ENCODE peak calls at places on chromosome 1, in nine cellular contexts. One of them, this sample, is unnamed.

GRCh38 chr1:223737342-223737741 is 25.0 kb downstream of the CAPN2 start:
- DNase-seq in PC-9: no peak
- DNase-seq in esophagus squamous epithelium: no peak
- DNase-seq in body of pancreas: no peak
- DNase-seq in lower leg skin: no peak
- DNase-seq in breast epithelium: no peak
- DNase-seq in cardiac muscle cell: no peak
- DNase-seq in AG04449: no peak
- DNase-seq in colonic mucosa: no peak
- DNase-seq in this sample: no peak

GRCh38 chr1:228528612-228529011 is 41.4 kb downstream of the RNF187 start:
- DNase-seq in PC-9: no peak
- DNase-seq in esophagus squamous epithelium: no peak
- DNase-seq in body of pancreas: no peak
- DNase-seq in lower leg skin: no peak
- DNase-seq in breast epithelium: no peak
- DNase-seq in cardiac muscle cell: no peak
- DNase-seq in AG04449: no peak
- DNase-seq in colonic mucosa: no peak
- DNase-seq in this sample: no peak

GRCh38 chr1:112172294-112172882 is 182.9 kb upstream of the KCND3 start:
- DNase-seq in PC-9: peak; percentile 19
- DNase-seq in esophagus squamous epithelium: no peak
- DNase-seq in body of pancreas: peak; percentile 64
- DNase-seq in lower leg skin: no peak
- DNase-seq in breast epithelium: no peak
- DNase-seq in cardiac muscle cell: peak; percentile 87
- DNase-seq in AG04449: no peak
- DNase-seq in colonic mucosa: peak; percentile 18
- DNase-seq in this sample: peak; percentile 84

GRCh38 chr1:221987860-221988520 is 246.1 kb upstream of the DUSP10 start:
- DNase-seq in PC-9: no peak
- DNase-seq in esophagus squamous epithelium: no peak
- DNase-seq in body of pancreas: no peak
- DNase-seq in lower leg skin: no peak
- DNase-seq in breast epithelium: no peak
- DNase-seq in cardiac muscle cell: no peak
- DNase-seq in AG04449: peak; percentile 57
- DNase-seq in colonic mucosa: no peak
- DNase-seq in this sample: no peak

GRCh38 chr1:67004176-67004575 is 49.8 kb downstream of the SLC35D1 start:
- DNase-seq in PC-9: no peak
- DNase-seq in esophagus squamous epithelium: no peak
- DNase-seq in body of pancreas: peak; percentile 26
- DNase-seq in lower leg skin: no peak
- DNase-seq in breast epithelium: no peak
- DNase-seq in cardiac muscle cell: no peak
- DNase-seq in AG04449: no peak
- DNase-seq in colonic mucosa: no peak
- DNase-seq in this sample: no peak

GRCh38 chr1:210234254-210234747 is 1.7 kb downstream of the SERTAD4 start:
- DNase-seq in PC-9: no peak
- DNase-seq in esophagus squamous epithelium: no peak
- DNase-seq in body of pancreas: no peak
- DNase-seq in lower leg skin: no peak
- DNase-seq in breast epithelium: no peak
- DNase-seq in cardiac muscle cell: no peak
- DNase-seq in AG04449: no peak
- DNase-seq in colonic mucosa: no peak
- DNase-seq in this sample: no peak

GRCh38 chr1:221397141-221397540 is 344.7 kb downstream of the DUSP10 start:
- DNase-seq in PC-9: peak; percentile 21
- DNase-seq in esophagus squamous epithelium: no peak
- DNase-seq in body of pancreas: no peak
- DNase-seq in lower leg skin: no peak
- DNase-seq in breast epithelium: peak; percentile 19
- DNase-seq in cardiac muscle cell: no peak
- DNase-seq in AG04449: no peak
- DNase-seq in colonic mucosa: no peak
- DNase-seq in this sample: no peak

GRCh38 chr1:39453603-39454002 is 37.8 kb upstream of the BMP8A start:
- DNase-seq in PC-9: no peak
- DNase-seq in esophagus squamous epithelium: no peak
- DNase-seq in body of pancreas: peak; percentile 33
- DNase-seq in lower leg skin: peak; percentile 87
- DNase-seq in breast epithelium: no peak
- DNase-seq in cardiac muscle cell: no peak
- DNase-seq in AG04449: no peak
- DNase-seq in colonic mucosa: peak; percentile 36
- DNase-seq in this sample: no peak

GRCh38 chr1:218492840-218493239 is 147.7 kb downstream of the TGFB2 start:
- DNase-seq in PC-9: no peak
- DNase-seq in esophagus squamous epithelium: no peak
- DNase-seq in body of pancreas: no peak
- DNase-seq in lower leg skin: no peak
- DNase-seq in breast epithelium: no peak
- DNase-seq in cardiac muscle cell: no peak
- DNase-seq in AG04449: no peak
- DNase-seq in colonic mucosa: no peak
- DNase-seq in this sample: no peak

GRCh38 chr1:91913018-91913417 is 27.1 kb upstream of the TGFBR3 start:
- DNase-seq in PC-9: no peak
- DNase-seq in esophagus squamous epithelium: no peak
- DNase-seq in body of pancreas: no peak
- DNase-seq in lower leg skin: no peak
- DNase-seq in breast epithelium: no peak
- DNase-seq in cardiac muscle cell: no peak
- DNase-seq in AG04449: no peak
- DNase-seq in colonic mucosa: no peak
- DNase-seq in this sample: no peak

GRCh38 chr1:235910357-235911299 is 43.9 kb upstream of the LYST start:
- DNase-seq in PC-9: peak; percentile 93
- DNase-seq in esophagus squamous epithelium: no peak
- DNase-seq in body of pancreas: peak; percentile 20
- DNase-seq in lower leg skin: peak; percentile 85
- DNase-seq in breast epithelium: no peak
- DNase-seq in cardiac muscle cell: no peak
- DNase-seq in AG04449: peak; percentile 91
- DNase-seq in colonic mucosa: no peak
- DNase-seq in this sample: peak; percentile 40

GRCh38 chr1:24898152-24898908 is 31.7 kb downstream of the RUNX3 start:
- DNase-seq in PC-9: peak; percentile 56
- DNase-seq in esophagus squamous epithelium: no peak
- DNase-seq in body of pancreas: peak; percentile 50
- DNase-seq in lower leg skin: peak; percentile 90
- DNase-seq in breast epithelium: peak; percentile 15
- DNase-seq in cardiac muscle cell: peak; percentile 61
- DNase-seq in AG04449: no peak
- DNase-seq in colonic mucosa: peak; percentile 66
- DNase-seq in this sample: peak; percentile 75

DNA sequence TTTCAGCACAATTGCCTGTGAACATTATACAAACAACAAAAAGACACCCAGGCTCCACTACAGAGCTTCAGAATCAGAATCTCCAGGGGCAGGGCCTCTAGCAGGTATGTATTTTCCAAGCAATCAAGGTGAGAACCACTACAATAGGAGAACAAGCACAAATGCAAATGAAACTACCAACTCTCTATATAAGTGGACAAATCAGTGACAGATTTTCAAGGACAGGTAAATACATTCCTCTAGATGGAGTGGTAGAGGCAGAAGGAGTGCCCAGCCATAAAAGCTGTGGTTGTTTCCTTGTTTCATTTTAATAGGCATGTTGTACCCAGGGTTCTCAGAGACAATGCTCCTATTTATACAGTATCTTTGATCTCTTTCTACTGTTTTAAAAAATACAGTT is 20.1 kb upstream of the CCDC17 start:
- DNase-seq in PC-9: no peak
- DNase-seq in esophagus squamous epithelium: no peak
- DNase-seq in body of pancreas: peak; percentile 55
- DNase-seq in lower leg skin: no peak
- DNase-seq in breast epithelium: no peak
- DNase-seq in cardiac muscle cell: no peak
- DNase-seq in AG04449: no peak
- DNase-seq in colonic mucosa: peak; percentile 54
- DNase-seq in this sample: peak; percentile 62
- TF ChIP-seq CTCF in PC-9: peak; percentile 53
- TF ChIP-seq CTCF in esophagus squamous epithelium: no peak
- TF ChIP-seq CTCF in body of pancreas: peak; percentile 35
- TF ChIP-seq CTCF in lower leg skin: no peak
- TF ChIP-seq CTCF in breast epithelium: no peak
- TF ChIP-seq CTCF in cardiac muscle cell: no peak
- TF ChIP-seq CTCF in AG04449: no peak
- TF ChIP-seq CTCF in colonic mucosa: peak; percentile 19
- TF ChIP-seq CTCF in this sample: peak; percentile 41

GRCh38 chr1:36150296-36151132 is 1.2 kb upstream of the TRAPPC3 start:
- DNase-seq in PC-9: peak; percentile 97
- DNase-seq in esophagus squamous epithelium: peak; percentile 75
- DNase-seq in body of pancreas: peak; percentile 96
- DNase-seq in lower leg skin: peak; percentile 98
- DNase-seq in breast epithelium: peak; percentile 96
- DNase-seq in cardiac muscle cell: peak; percentile 95
- DNase-seq in AG04449: peak; percentile 81
- DNase-seq in colonic mucosa: peak; percentile 93
- DNase-seq in this sample: peak; percentile 97

GRCh38 chr1:36149237-36149972 is at the start of gene TRAPPC3:
- DNase-seq in PC-9: peak; percentile 100
- DNase-seq in esophagus squamous epithelium: peak; percentile 99
- DNase-seq in body of pancreas: peak; percentile 100
- DNase-seq in lower leg skin: peak; percentile 100
- DNase-seq in breast epithelium: peak; percentile 100
- DNase-seq in cardiac muscle cell: peak; percentile 100
- DNase-seq in AG04449: peak; percentile 99
- DNase-seq in colonic mucosa: peak; percentile 100
- DNase-seq in this sample: peak; percentile 100

GRCh38 chr1:36148821-36149236 is 457 bp downstream of the TRAPPC3 start:
- DNase-seq in PC-9: no peak
- DNase-seq in esophagus squamous epithelium: no peak
- DNase-seq in body of pancreas: no peak
- DNase-seq in lower leg skin: no peak
- DNase-seq in breast epithelium: no peak
- DNase-seq in cardiac muscle cell: no peak
- DNase-seq in AG04449: no peak
- DNase-seq in colonic mucosa: no peak
- DNase-seq in this sample: no peak

GRCh38 chr1:36151133-36151844 is 2.0 kb upstream of the TRAPPC3 start:
- DNase-seq in PC-9: no peak
- DNase-seq in esophagus squamous epithelium: no peak
- DNase-seq in body of pancreas: no peak
- DNase-seq in lower leg skin: no peak
- DNase-seq in breast epithelium: no peak
- DNase-seq in cardiac muscle cell: no peak
- DNase-seq in AG04449: no peak
- DNase-seq in colonic mucosa: no peak
- DNase-seq in this sample: no peak

DNA sequence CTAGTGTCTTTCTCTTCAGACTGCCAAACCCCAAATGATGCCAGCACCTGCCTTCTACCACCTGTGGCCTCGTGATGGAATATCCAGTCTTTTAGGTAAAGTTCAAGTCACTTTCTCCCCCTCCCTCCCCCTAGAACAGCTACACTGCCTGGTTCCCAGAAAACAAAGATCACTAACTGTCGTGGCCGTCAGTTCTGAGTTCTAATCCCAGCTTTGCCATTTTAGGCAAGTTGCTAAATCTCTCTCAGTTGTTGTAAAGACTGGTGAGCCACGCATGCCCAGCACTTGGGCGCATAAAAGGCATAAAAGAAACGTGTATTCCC is 648 bp upstream of the TRAPPC3 start:
- DNase-seq in PC-9: no peak
- DNase-seq in esophagus squamous epithelium: no peak
- DNase-seq in body of pancreas: no peak
- DNase-seq in lower leg skin: peak; percentile 85
- DNase-seq in breast epithelium: no peak
- DNase-seq in cardiac muscle cell: no peak
- DNase-seq in AG04449: no peak
- DNase-seq in colonic mucosa: no peak
- DNase-seq in this sample: no peak
- H3K4me3 ChIP-seq in PC-9: peak overlapping the region; percentile 27
- H3K4me3 ChIP-seq in esophagus squamous epithelium: peak overlapping the region; percentile 68
- H3K4me3 ChIP-seq in body of pancreas: no peak overlapping the region
- H3K4me3 ChIP-seq in lower leg skin: no peak overlapping the region
- H3K4me3 ChIP-seq in breast epithelium: peak overlapping the region; percentile 88
- H3K4me3 ChIP-seq in cardiac muscle cell: no peak overlapping the region
- H3K4me3 ChIP-seq in AG04449: no peak overlapping the region
- H3K4me3 ChIP-seq in colonic mucosa: no peak overlapping the region
- H3K4me3 ChIP-seq in this sample: no peak overlapping the region

GRCh38 chr1:33117440-33118085 is 36.6 kb downstream of the AZIN2 start:
- DNase-seq in PC-9: no peak
- DNase-seq in esophagus squamous epithelium: no peak
- DNase-seq in body of pancreas: no peak
- DNase-seq in lower leg skin: peak; percentile 68
- DNase-seq in breast epithelium: peak; percentile 12
- DNase-seq in cardiac muscle cell: no peak
- DNase-seq in AG04449: no peak
- DNase-seq in colonic mucosa: no peak
- DNase-seq in this sample: no peak

GRCh38 chr1:33110477-33110876 is 29.5 kb downstream of the AZIN2 start:
- DNase-seq in PC-9: no peak
- DNase-seq in esophagus squamous epithelium: no peak
- DNase-seq in body of pancreas: no peak
- DNase-seq in lower leg skin: no peak
- DNase-seq in breast epithelium: no peak
- DNase-seq in cardiac muscle cell: no peak
- DNase-seq in AG04449: no peak
- DNase-seq in colonic mucosa: no peak
- DNase-seq in this sample: no peak

GRCh38 chr1:33111965-33112364 is 31.0 kb downstream of the AZIN2 start:
- DNase-seq in PC-9: no peak
- DNase-seq in esophagus squamous epithelium: no peak
- DNase-seq in body of pancreas: no peak
- DNase-seq in lower leg skin: no peak
- DNase-seq in breast epithelium: no peak
- DNase-seq in cardiac muscle cell: no peak
- DNase-seq in AG04449: no peak
- DNase-seq in colonic mucosa: no peak
- DNase-seq in this sample: no peak
- TF ChIP-seq CTCF in PC-9: peak; percentile 69
- TF ChIP-seq CTCF in esophagus squamous epithelium: peak; percentile 40
- TF ChIP-seq CTCF in body of pancreas: no peak
- TF ChIP-seq CTCF in lower leg skin: no peak
- TF ChIP-seq CTCF in breast epithelium: no peak
- TF ChIP-seq CTCF in cardiac muscle cell: peak; percentile 32
- TF ChIP-seq CTCF in AG04449: peak; percentile 26
- TF ChIP-seq CTCF in colonic mucosa: no peak
- TF ChIP-seq CTCF in this sample: peak; percentile 52

DNA sequence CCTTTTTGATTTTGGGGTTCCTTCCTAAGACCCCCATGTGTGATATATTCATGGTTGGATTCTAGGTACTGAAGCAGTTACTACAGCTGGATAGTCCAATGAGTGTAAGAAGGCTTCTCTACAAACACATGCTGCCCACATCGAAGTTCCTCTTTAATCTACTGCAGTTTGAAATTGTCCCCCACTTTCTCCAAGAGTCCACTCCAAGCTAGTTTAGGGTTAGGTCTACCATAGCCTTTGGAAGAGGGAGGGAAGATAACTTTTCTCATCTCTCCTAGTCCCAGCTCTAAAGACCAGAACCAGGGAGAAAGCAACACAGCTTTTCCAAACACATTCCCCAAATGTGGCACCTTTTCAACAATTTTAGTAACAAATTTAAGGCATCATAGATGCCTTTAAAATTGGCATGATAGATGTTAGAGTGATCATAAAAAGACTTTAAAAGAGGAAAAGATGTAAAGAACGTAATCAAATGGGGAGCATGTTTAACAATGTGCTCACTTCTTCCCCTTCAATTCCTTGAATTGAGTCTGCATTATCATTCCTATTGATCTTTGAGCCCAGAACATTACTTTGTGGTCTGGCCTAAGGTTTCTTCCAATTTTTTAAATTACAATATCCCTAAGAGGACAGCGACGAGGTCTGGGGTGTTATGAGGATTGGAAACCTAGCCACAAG is 1.0 kb upstream of the EXO1 start:
- DNase-seq in PC-9: no peak
- DNase-seq in esophagus squamous epithelium: no peak
- DNase-seq in body of pancreas: no peak
- DNase-seq in lower leg skin: no peak
- DNase-seq in breast epithelium: no peak
- DNase-seq in cardiac muscle cell: no peak
- DNase-seq in AG04449: no peak
- DNase-seq in colonic mucosa: no peak
- DNase-seq in this sample: no peak
- H3K4me3 ChIP-seq in PC-9: peak overlapping the region; percentile 71
- H3K4me3 ChIP-seq in esophagus squamous epithelium: peak overlapping the region; percentile 85
- H3K4me3 ChIP-seq in body of pancreas: no peak overlapping the region
- H3K4me3 ChIP-seq in lower leg skin: no peak overlapping the region
- H3K4me3 ChIP-seq in breast epithelium: peak overlapping the region; percentile 79
- H3K4me3 ChIP-seq in cardiac muscle cell: peak overlapping the region; percentile 71
- H3K4me3 ChIP-seq in AG04449: peak overlapping the region; percentile 97
- H3K4me3 ChIP-seq in colonic mucosa: peak overlapping the region; percentile 76
- H3K4me3 ChIP-seq in this sample: peak overlapping the region; percentile 73